ENCODE peak calls at places on chromosomes 11 and 22, in seven cellular contexts. U is AG04450; Z is neuronal stem cell; E is prostate gland; V is CD8-positive, alpha-beta memory T cell; M is GM23248; S is psoas muscle. R is an unnamed sample.

GRCh38 chr11:83087035-83087434 is 15.3 kb upstream of the RAB30 start:
- DNase-seq in Z (no peak), E (no peak), V (no peak), M (no peak), S (no peak), U (no peak), R (no peak)

GRCh38 chr11:128878455-128878854 is 11.4 kb upstream of the KCNJ1 start:
- DNase-seq in S (no peak), M (no peak), Z (no peak), V (no peak), E (no peak), U (no peak), R (no peak)

GRCh38 chr11:63613517-63614135 is 607 bp downstream of the PLAAT3 start:
- DNase-seq in S (peak; percentile 84), V (peak; percentile 16), M (peak; percentile 38), E (no peak), U (no peak), Z (no peak), R (no peak)

GRCh38 chr22:27476729-27477128 is 324.8 kb downstream of the MN1 start:
- DNase-seq in M (peak; percentile 94), S (no peak), E (no peak), Z (no peak), V (no peak), U (no peak), R (peak; percentile 69)

GRCh38 chr22:42800731-42801536 is 56.1 kb downstream of the ARFGAP3 start:
- DNase-seq in Z (no peak), M (no peak), S (no peak), V (no peak), U (no peak), E (no peak), R (no peak)

GRCh38 chr11:129967996-129968395 is 34.6 kb downstream of the PRDM10 start:
- DNase-seq in S (no peak), E (no peak), M (no peak), V (no peak), U (no peak), Z (no peak), R (no peak)

GRCh38 chr11:36131719-36132349 is 157.4 kb downstream of the COMMD9 start:
- DNase-seq in M (peak; percentile 62), V (no peak), S (peak; percentile 57), U (no peak), E (peak; percentile 55), Z (peak; percentile 46), R (no peak)

GRCh38 chr11:93220078-93220477 is 22.3 kb upstream of the SLC36A4 start:
- DNase-seq in U (no peak), V (no peak), S (no peak), M (no peak), Z (no peak), E (no peak), R (no peak)

GRCh38 chr11:32858731-32859130 is 29.0 kb downstream of the PRRG4 start:
- DNase-seq in M (no peak), Z (no peak), U (no peak), E (no peak), S (no peak), V (no peak), R (no peak)

GRCh38 chr11:66855574-66856495 is 1.0 kb upstream of the LRFN4 start:
- DNase-seq in M (peak; percentile 97), S (peak; percentile 98), Z (peak; percentile 90), U (no peak), E (peak; percentile 84), V (peak; percentile 83), R (peak; percentile 97)

GRCh38 chr11:78224506-78224905 is 35.8 kb downstream of the USP35 start:
- DNase-seq in U (no peak), E (no peak), M (no peak), Z (no peak), S (no peak), V (no peak), R (no peak)

GRCh38 chr11:118623291-118623655 is 15.9 kb downstream of the PHLDB1 start:
- DNase-seq in U (no peak), V (no peak), Z (no peak), S (peak; percentile 60), E (peak; percentile 74), M (peak; percentile 61), R (peak; percentile 81)

GRCh38 chr11:112555491-112556364 is 295.1 kb upstream of the PLET1 start:
- DNase-seq in E (no peak), V (peak; percentile 46), S (peak; percentile 79), Z (peak; percentile 54), U (no peak), M (peak; percentile 34), R (peak; percentile 50)

GRCh38 chr11:1453611-1454386 is 32.8 kb downstream of the MOB2 start:
- DNase-seq in Z (no peak), E (peak; percentile 39), U (no peak), S (no peak), M (peak; percentile 29), V (no peak), R (no peak)

GRCh38 chr11:61294717-61295595 is at the start of gene VWCE:
- DNase-seq in M (peak; percentile 82), S (peak; percentile 69), E (peak; percentile 26), V (peak; percentile 31), U (no peak), Z (peak; percentile 72), R (peak; percentile 39)

GRCh38 chr11:43532046-43532445 is 148.5 kb upstream of the HSD17B12 start:
- DNase-seq in M (no peak), E (no peak), V (no peak), S (no peak), Z (no peak), U (no peak), R (no peak)

GRCh38 chr11:6721343-6721742 is 38.2 kb upstream of the MRPL17 start:
- DNase-seq in E (no peak), M (no peak), V (no peak), Z (no peak), S (no peak), U (no peak), R (no peak)

GRCh38 chr11:6413791-6414231 is 5.1 kb downstream of the APBB1 start:
- DNase-seq in Z (no peak), M (peak; percentile 24), U (no peak), V (no peak), S (no peak), E (no peak), R (no peak)

GRCh38 chr11:91922846-91923245 is 301.8 kb upstream of the FAT3 start:
- DNase-seq in E (no peak), U (no peak), M (no peak), Z (no peak), V (no peak), S (no peak), R (no peak)

GRCh38 chr11:106395716-106396349 is 318.4 kb downstream of the AASDHPPT start:
- DNase-seq in Z (no peak), E (no peak), M (no peak), U (no peak), V (no peak), S (no peak), R (no peak)

GRCh38 chr11:19316434-19316833 is 75.7 kb upstream of the E2F8 start:
- DNase-seq in E (peak; percentile 5), U (no peak), V (no peak), M (peak; percentile 43), S (peak; percentile 73), Z (no peak), R (no peak)

GRCh38 chr11:111265421-111265820 is 19.9 kb downstream of the POU2AF2 start:
- DNase-seq in S (no peak), Z (no peak), M (no peak), V (no peak), E (no peak), U (no peak), R (no peak)

GRCh38 chr22:27461470-27461869 is 340.1 kb downstream of the MN1 start:
- DNase-seq in E (no peak), U (peak; percentile 72), V (no peak), S (no peak), M (peak; percentile 96), Z (peak; percentile 71), R (peak; percentile 74)

GRCh38 chr11:132623496-132623895 is 908.8 kb downstream of the OPCML start:
- DNase-seq in Z (no peak), S (no peak), M (no peak), U (no peak), E (no peak), V (no peak), R (no peak)

GRCh38 chr22:43160497-43161126 is 9.3 kb downstream of the TSPO start:
- DNase-seq in E (no peak), S (no peak), U (no peak), M (no peak), Z (no peak), V (no peak), R (no peak)

GRCh38 chr11:10401275-10401674 is 53.8 kb upstream of the AMPD3 start:
- DNase-seq in S (no peak), M (no peak), Z (no peak), E (no peak), U (no peak), V (no peak), R (peak; percentile 33)

GRCh38 chr11:119673389-119674336 is 55.3 kb downstream of the NECTIN1 start:
- DNase-seq in U (no peak), Z (no peak), S (no peak), V (peak; percentile 5), M (no peak), E (no peak), R (no peak)

GRCh38 chr11:31441296-31441695 is 68.1 kb downstream of the IMMP1L start:
- DNase-seq in S (no peak), E (no peak), M (no peak), U (no peak), Z (no peak), V (no peak), R (no peak)

GRCh38 chr11:108204918-108205499 is 17.4 kb downstream of the NPAT start:
- DNase-seq in U (no peak), V (no peak), M (no peak), Z (no peak), E (no peak), S (no peak), R (no peak)

GRCh38 chr11:64641596-64642417 is 50.8 kb downstream of the SLC22A12 start:
- DNase-seq in E (no peak), Z (no peak), U (no peak), M (no peak), S (no peak), V (no peak), R (no peak)
- H3K27me3 ChIP-seq in E (peaks cover 9% of the 10 kb centered on the region), Z (peaks cover 8% of the 10 kb centered on the region), U (peaks cover 86% of the 10 kb centered on the region), M (peaks cover 68% of the 10 kb centered on the region), S (no peaks in the 10 kb centered on the region), V (peaks cover 34% of the 10 kb centered on the region), R (peaks cover 25% of the 10 kb centered on the region)

GRCh38 chr11:70766901-70767300 is 368.6 kb downstream of the CTTN start:
- DNase-seq in U (no peak), V (no peak), E (no peak), M (no peak), S (no peak), Z (no peak), R (no peak)
- H3K9me3 ChIP-seq in U (peaks cover 62% of the 10 kb centered on the region), V (no peaks in the 10 kb centered on the region), E (no peaks in the 10 kb centered on the region), M (no peaks in the 10 kb centered on the region), S (no peaks in the 10 kb centered on the region), Z (no peaks in the 10 kb centered on the region), R (no peaks in the 10 kb centered on the region)

DNA sequence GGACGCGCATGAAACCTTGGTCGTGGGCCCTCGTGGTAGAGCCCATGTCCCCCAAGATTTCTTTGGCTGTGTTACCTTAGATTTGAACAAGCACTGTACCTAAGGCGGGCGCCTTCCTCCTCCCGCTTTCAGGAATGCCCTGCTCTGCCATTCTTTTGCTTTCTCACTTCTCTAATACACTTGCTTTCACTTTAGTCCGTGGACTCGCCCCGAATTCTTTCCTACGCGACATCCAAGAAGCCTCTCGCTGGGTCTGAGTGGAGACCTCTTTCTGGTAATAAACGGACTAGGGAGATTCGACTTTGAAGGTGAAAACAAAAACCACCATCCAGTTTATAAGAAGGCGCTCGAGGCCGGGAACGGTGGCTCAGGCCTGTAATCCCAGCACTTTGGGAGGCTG is 1.2 kb upstream of the NUP50 start:
- DNase-seq in M (no peak), V (no peak), Z (no peak), E (no peak), S (no peak), U (no peak), R (no peak)
- H3K4me3 ChIP-seq in M (peak overlapping the region; percentile 88), V (peak overlapping the region; percentile 79), Z (no peak overlapping the region), E (peak overlapping the region; percentile 81), S (peak overlapping the region; percentile 73), U (peak overlapping the region; percentile 88), R (peak overlapping the region; percentile 88)

GRCh38 chr22:29014301-29014700 is 47.3 kb downstream of the C22orf31 start:
- DNase-seq in E (no peak), Z (no peak), M (no peak), S (no peak), U (no peak), V (no peak), R (no peak)
- H3K27me3 ChIP-seq in E (no peaks in the 10 kb centered on the region), Z (no peaks in the 10 kb centered on the region), M (no peaks in the 10 kb centered on the region), S (no peaks in the 10 kb centered on the region), U (no peaks in the 10 kb centered on the region), V (no peaks in the 10 kb centered on the region), R (no peaks in the 10 kb centered on the region)

R was measured in MG63.